ENCODE peak calls at places on chromosomes 5 and 9, in five cellular contexts. E is breast epithelium, H is endothelial cell of umbilical vein, D is HepG2, L is GM12878. M is an unnamed sample.

GRCh38 chr5:108380531-108381021 is 1.3 kb downstream of the FBXL17 start:
- DNase-seq in E (no peak), H (peak; percentile 37), D (peak; percentile 18), L (peak; percentile 43), M (no peak)

GRCh38 chr5:145840458-145841132 is 5.5 kb upstream of the PRELID2 start:
- DNase-seq in E (no peak), H (no peak), D (no peak), L (no peak), M (no peak)

GRCh38 chr5:9343146-9343850 is 202.6 kb downstream of the SEMA5A start:
- DNase-seq in E (no peak), H (no peak), D (no peak), L (no peak), M (no peak)

GRCh38 chr5:59021837-59022514 is 439.1 kb downstream of the RAB3C start:
- DNase-seq in E (no peak), H (no peak), D (no peak), L (no peak), M (no peak)

GRCh38 chr5:554284-554988 is 30.2 kb upstream of the SLC9A3 start:
- DNase-seq in E (peak; percentile 45), H (no peak), D (no peak), L (no peak), M (no peak)

GRCh38 chr5:56490971-56491468 is 257.9 kb upstream of the ANKRD55 start:
- DNase-seq in E (no peak), H (no peak), D (no peak), L (no peak), M (no peak)

GRCh38 chr9:79209012-79209411 is 362.8 kb upstream of the TLE4 start:
- DNase-seq in E (no peak), H (no peak), D (no peak), L (no peak), M (no peak)

GRCh38 chr5:169906745-169907649 is 73.3 kb downstream of the INSYN2B start:
- DNase-seq in E (no peak), H (no peak), D (no peak), L (no peak), M (no peak)

GRCh38 chr9:133054966-133055365 is 6.8 kb upstream of the CEL start:
- DNase-seq in E (no peak), H (no peak), D (no peak), L (no peak), M (no peak)

GRCh38 chr5:129960831-129961230 is 56.6 kb downstream of the CHSY3 start:
- DNase-seq in E (no peak), H (peak; percentile 85), D (no peak), L (no peak), M (no peak)

GRCh38 chr5:96821260-96821916 is 13.6 kb upstream of the ERAP1 start:
- DNase-seq in E (no peak), H (peak; percentile 26), D (no peak), L (no peak), M (no peak)

GRCh38 chr9:94872921-94873511 is 146.5 kb downstream of the AOPEP start:
- DNase-seq in E (no peak), H (peak; percentile 67), D (no peak), L (no peak), M (no peak)

GRCh38 chr5:79774171-79774854 is 84.7 kb downstream of the CMYA5 start:
- DNase-seq in E (peak; percentile 57), H (no peak), D (peak; percentile 79), L (no peak), M (no peak)

GRCh38 chr9:38026021-38026809 is 42.8 kb downstream of the SHB start:
- DNase-seq in E (no peak), H (peak; percentile 98), D (peak; percentile 29), L (no peak), M (peak; percentile 37)

GRCh38 chr9:131203438-131204219 is 72.7 kb downstream of the FAM78A start:
- DNase-seq in E (no peak), H (peak; percentile 11), D (peak; percentile 3), L (no peak), M (no peak)

GRCh38 chr9:106622148-106622547 is 240.8 kb upstream of the ZNF462 start:
- DNase-seq in E (no peak), H (no peak), D (no peak), L (no peak), M (no peak)

GRCh38 chr9:83296123-83296522 is 233.2 kb upstream of the RASEF start:
- DNase-seq in E (no peak), H (no peak), D (no peak), L (no peak), M (no peak)

GRCh38 chr5:35644543-35644942 is 26.9 kb downstream of the SPEF2 start:
- DNase-seq in E (no peak), H (no peak), D (no peak), L (no peak), M (no peak)

GRCh38 chr9:72597181-72597517 is 75.7 kb downstream of the TMC1 start:
- DNase-seq in E (no peak), H (no peak), D (no peak), L (no peak), M (no peak)

DNA sequence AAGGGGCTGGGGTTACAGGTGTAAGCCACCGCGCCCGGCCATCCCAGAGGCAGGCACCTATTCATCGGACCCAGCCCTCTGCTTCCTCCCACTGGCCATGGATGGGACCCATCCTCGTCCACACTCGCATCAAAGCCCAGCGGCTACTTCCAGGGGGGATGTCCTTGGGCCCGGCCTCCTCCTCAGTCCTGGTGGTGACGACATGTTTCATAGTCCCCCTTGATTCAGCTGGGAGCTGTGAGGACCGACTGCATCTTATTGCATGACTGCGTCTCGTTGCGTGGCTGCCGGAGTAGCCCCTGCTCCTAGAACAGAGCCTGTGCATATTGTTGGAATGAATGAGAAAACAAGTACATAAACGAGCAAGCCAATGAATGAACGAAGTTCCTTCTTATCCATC is 12.8 kb downstream of the NCS1 start:
- DNase-seq in E (no peak), H (no peak), D (no peak), L (no peak), M (no peak)
- TF ChIP-seq POLR2AphosphoS5 in E (no peak), H (no peak), D (no peak), L (no peak), M (no peak)

GRCh38 chr5:179289756-179290385 is 55.4 kb downstream of the ADAMTS2 start:
- DNase-seq in E (no peak), H (no peak), D (no peak), L (no peak), M (no peak)
- H3K9me3 ChIP-seq in E (no peaks in the 10 kb centered on the region), H (peaks cover 3% of the 10 kb centered on the region), D (no peaks in the 10 kb centered on the region), L (no peaks in the 10 kb centered on the region), M (no peaks in the 10 kb centered on the region)

GRCh38 chr5:115262066-115262404 is 642 bp downstream of the PGGT1B start:
- DNase-seq in E (no peak), H (peak; percentile 53), D (peak; percentile 4), L (peak; percentile 23), M (no peak)

GRCh38 chr5:115265220-115265619 is 2.5 kb upstream of the PGGT1B start:
- DNase-seq in E (no peak), H (no peak), D (no peak), L (no peak), M (no peak)

GRCh38 chr5:115264786-115265185 is 2.1 kb upstream of the PGGT1B start:
- DNase-seq in E (no peak), H (no peak), D (no peak), L (no peak), M (no peak)

GRCh38 chr5:115260248-115260647 is 2.4 kb downstream of the PGGT1B start:
- DNase-seq in E (no peak), H (no peak), D (no peak), L (no peak), M (no peak)

DNA sequence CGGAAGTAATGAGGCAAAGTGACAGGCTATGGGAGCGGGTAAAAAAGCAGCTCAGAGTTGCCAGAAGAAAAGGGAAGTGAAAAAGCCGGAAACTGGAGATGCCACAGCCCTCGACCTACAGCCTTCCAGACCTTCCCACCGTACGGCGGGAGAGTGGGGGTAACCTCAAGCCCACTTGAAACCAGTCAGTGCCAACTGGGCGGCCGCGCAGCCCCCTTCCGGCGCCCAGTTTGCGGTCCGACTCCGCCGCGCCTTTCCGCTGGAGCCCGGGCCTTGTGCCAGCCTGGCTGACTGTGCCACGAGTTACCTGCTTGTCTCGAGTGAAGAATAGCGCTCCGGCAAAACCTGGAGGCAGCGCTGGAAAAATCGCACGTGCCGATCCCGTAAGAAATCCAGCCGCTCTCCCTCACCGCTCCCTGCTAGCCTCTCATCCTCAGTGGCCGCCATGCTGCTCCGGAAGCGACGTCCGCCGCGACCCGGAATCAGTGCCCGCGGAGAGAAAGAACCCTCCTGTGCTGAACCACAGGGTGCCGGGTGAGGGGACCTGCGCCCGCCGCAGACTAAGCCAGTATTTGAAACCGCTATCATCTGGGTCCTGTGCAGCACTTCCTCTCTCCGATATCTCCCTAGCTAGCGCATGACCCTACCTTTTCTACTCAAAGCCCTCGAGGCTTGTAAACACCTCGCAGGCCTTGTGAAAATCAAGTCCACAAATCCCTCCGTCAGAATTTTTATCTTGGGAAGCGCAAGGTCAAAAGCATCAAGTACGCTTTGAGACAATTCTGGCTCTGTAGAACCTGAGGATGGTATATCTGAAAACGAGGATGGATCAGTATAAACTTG is at the start of gene PGGT1B:
- DNase-seq in E (peak; percentile 61), H (peak; percentile 77), D (peak; percentile 58), L (peak; percentile 19), M (no peak)
- TF ChIP-seq POLR2AphosphoS5 in E (peak; percentile 63), H (peak; percentile 87), D (peak; percentile 90), L (peak; percentile 88), M (peak; percentile 94)

GRCh38 chr9:126819482-126819881 is 14.6 kb downstream of the ZBTB43 start:
- DNase-seq in E (no peak), H (no peak), D (no peak), L (no peak), M (no peak)
- H3K9me3 ChIP-seq in E (peaks cover 15% of the 10 kb centered on the region), H (peaks cover 2% of the 10 kb centered on the region), D (peaks cover 27% of the 10 kb centered on the region), L (peaks cover 24% of the 10 kb centered on the region), M (peaks cover 22% of the 10 kb centered on the region)

GRCh38 chr9:137387891-137388560 is 34.9 kb downstream of the EXD3 start:
- DNase-seq in E (no peak), H (no peak), D (no peak), L (no peak), M (no peak)

GRCh38 chr9:137385061-137385655 is 37.8 kb downstream of the EXD3 start:
- DNase-seq in E (no peak), H (no peak), D (no peak), L (no peak), M (no peak)

GRCh38 chr9:137389428-137389746 is 33.6 kb downstream of the EXD3 start:
- DNase-seq in E (no peak), H (no peak), D (no peak), L (no peak), M (no peak)

GRCh38 chr9:137388589-137389427 is 34.2 kb downstream of the EXD3 start:
- DNase-seq in E (no peak), H (no peak), D (no peak), L (no peak), M (no peak)

GRCh38 chr9:137387034-137387890 is 35.7 kb downstream of the EXD3 start:
- DNase-seq in E (no peak), H (peak; percentile 80), D (no peak), L (no peak), M (no peak)
- TF ChIP-seq POLR2AphosphoS5 in E (no peak), H (peak; percentile 72), D (no peak), L (no peak), M (no peak)